ENCODE peak calls at places on chromosomes 5 and 9, in seven cellular contexts. Q, W, D, O, V, J and K are unnamed samples.

GRCh38 chr5:53430618-53431252 is 49.7 kb upstream of the FST start:
- DNase-seq in Q (no peak), W (no peak), D (no peak), O (no peak), V (no peak), J (peak; percentile 88), K (no peak)

GRCh38 chr5:174735498-174736350 is 11.3 kb downstream of the MSX2 start:
- DNase-seq in Q (no peak), W (no peak), D (no peak), O (no peak), V (no peak), J (no peak), K (no peak)

GRCh38 chr9:504921-505821 is 290.5 kb downstream of the DOCK8 start:
- DNase-seq in Q (no peak), W (no peak), D (peak; percentile 29), O (peak; percentile 27), V (no peak), J (no peak), K (peak; percentile 41)

GRCh38 chr5:56612759-56613158 is 202.6 kb upstream of the MAP3K1 start:
- DNase-seq in Q (no peak), W (no peak), D (no peak), O (no peak), V (no peak), J (no peak), K (no peak)

GRCh38 chr9:31394040-31394473 is 990.4 kb upstream of the ACO1 start:
- DNase-seq in Q (no peak), W (no peak), D (no peak), O (no peak), V (no peak), J (peak; percentile 63), K (no peak)

GRCh38 chr5:151706906-151707305 is 20.2 kb upstream of the SPARC start:
- DNase-seq in Q (no peak), W (no peak), D (no peak), O (no peak), V (no peak), J (no peak), K (no peak)

GRCh38 chr9:72300884-72301283 is 64.1 kb downstream of the ZFAND5 start:
- DNase-seq in Q (no peak), W (no peak), D (no peak), O (no peak), V (no peak), J (no peak), K (no peak)

GRCh38 chr5:8981496-8981895 is 564.4 kb downstream of the SEMA5A start:
- DNase-seq in Q (no peak), W (no peak), D (no peak), O (no peak), V (no peak), J (peak; percentile 30), K (no peak)

GRCh38 chr5:12023614-12024241 is 119.5 kb upstream of the CTNND2 start:
- DNase-seq in Q (no peak), W (no peak), D (no peak), O (no peak), V (no peak), J (peak; percentile 29), K (no peak)

GRCh38 chr9:130242270-130243014 is 23.1 kb upstream of the HMCN2 start:
- DNase-seq in Q (no peak), W (no peak), D (no peak), O (no peak), V (no peak), J (no peak), K (no peak)

GRCh38 chr9:6272229-6272597 is 56.0 kb upstream of the TPD52L3 start:
- DNase-seq in Q (no peak), W (no peak), D (no peak), O (peak; percentile 34), V (peak; percentile 34), J (peak; percentile 96), K (peak; percentile 80)

GRCh38 chr9:131546336-131547084 is 1.2 kb downstream of the PRRT1B start:
- DNase-seq in Q (no peak), W (no peak), D (no peak), O (peak; percentile 63), V (no peak), J (no peak), K (no peak)

GRCh38 chr5:142886956-142887355 is 116.8 kb downstream of the ARHGAP26 start:
- DNase-seq in Q (no peak), W (no peak), D (no peak), O (no peak), V (no peak), J (no peak), K (no peak)

GRCh38 chr5:178429541-178430186 is 160.5 kb downstream of the COL23A1 start:
- DNase-seq in Q (peak; percentile 41), W (no peak), D (no peak), O (peak; percentile 58), V (peak; percentile 25), J (peak; percentile 6), K (peak; percentile 51)

GRCh38 chr5:168328804-168329203 is 37.4 kb downstream of the WWC1 start:
- DNase-seq in Q (no peak), W (no peak), D (no peak), O (peak; percentile 53), V (peak; percentile 62), J (peak; percentile 23), K (peak; percentile 79)

GRCh38 chr9:27967236-27967635 is 394.0 kb upstream of the C9orf72 start:
- DNase-seq in Q (no peak), W (no peak), D (no peak), O (no peak), V (no peak), J (no peak), K (no peak)

GRCh38 chr9:93326056-93326455 is 125.4 kb upstream of the FAM120A start:
- DNase-seq in Q (no peak), W (no peak), D (no peak), O (no peak), V (no peak), J (no peak), K (no peak)

GRCh38 chr5:156587012-156587411 is 260.0 kb downstream of the SGCD start:
- DNase-seq in Q (no peak), W (no peak), D (no peak), O (no peak), V (no peak), J (no peak), K (no peak)

GRCh38 chr9:18605763-18606162 is 131.8 kb downstream of the ADAMTSL1 start:
- DNase-seq in Q (no peak), W (no peak), D (peak; percentile 23), O (peak; percentile 37), V (peak; percentile 30), J (peak; percentile 87), K (no peak)

GRCh38 chr5:142432369-142432863 is 107.6 kb upstream of the SPRY4 start:
- DNase-seq in Q (peak; percentile 58), W (peak; percentile 49), D (peak; percentile 25), O (peak; percentile 86), V (peak; percentile 42), J (no peak), K (peak; percentile 43)

GRCh38 chr5:37575541-37576489 is 196.7 kb downstream of the WDR70 start:
- DNase-seq in Q (no peak), W (no peak), D (no peak), O (no peak), V (no peak), J (no peak), K (peak; percentile 9)
- H3K4me3 ChIP-seq in Q (no peak overlapping the region), W (no peak overlapping the region), D (no peak overlapping the region), O (no peak overlapping the region), V (no peak overlapping the region), J (no peak overlapping the region), K (no peak overlapping the region)

GRCh38 chr9:37027582-37028424 is 6.3 kb downstream of the PAX5 start:
- DNase-seq in Q (peak; percentile 70), W (peak; percentile 84), D (peak; percentile 82), O (peak; percentile 83), V (peak; percentile 82), J (peak; percentile 76), K (peak; percentile 98)

GRCh38 chr9:37029776-37030590 is 4.1 kb downstream of the PAX5 start:
- DNase-seq in Q (no peak), W (no peak), D (no peak), O (no peak), V (no peak), J (no peak), K (no peak)

GRCh38 chr9:37028425-37029031 is 5.5 kb downstream of the PAX5 start:
- DNase-seq in Q (no peak), W (no peak), D (no peak), O (no peak), V (no peak), J (no peak), K (no peak)

GRCh38 chr9:37030591-37030939 is 3.5 kb downstream of the PAX5 start:
- DNase-seq in Q (no peak), W (no peak), D (no peak), O (no peak), V (no peak), J (no peak), K (no peak)

GRCh38 chr9:37029304-37029775 is 4.7 kb downstream of the PAX5 start:
- DNase-seq in Q (no peak), W (no peak), D (no peak), O (no peak), V (no peak), J (no peak), K (no peak)
- H3K4me1 ChIP-seq in Q (peaks cover 7% of the 10 kb centered on the region), W (peaks cover 57% of the 10 kb centered on the region), D (peaks cover 66% of the 10 kb centered on the region), O (peaks cover 65% of the 10 kb centered on the region), V (peaks cover 3% of the 10 kb centered on the region), J (no peaks in the 10 kb centered on the region), K (peaks cover 49% of the 10 kb centered on the region)

DNA sequence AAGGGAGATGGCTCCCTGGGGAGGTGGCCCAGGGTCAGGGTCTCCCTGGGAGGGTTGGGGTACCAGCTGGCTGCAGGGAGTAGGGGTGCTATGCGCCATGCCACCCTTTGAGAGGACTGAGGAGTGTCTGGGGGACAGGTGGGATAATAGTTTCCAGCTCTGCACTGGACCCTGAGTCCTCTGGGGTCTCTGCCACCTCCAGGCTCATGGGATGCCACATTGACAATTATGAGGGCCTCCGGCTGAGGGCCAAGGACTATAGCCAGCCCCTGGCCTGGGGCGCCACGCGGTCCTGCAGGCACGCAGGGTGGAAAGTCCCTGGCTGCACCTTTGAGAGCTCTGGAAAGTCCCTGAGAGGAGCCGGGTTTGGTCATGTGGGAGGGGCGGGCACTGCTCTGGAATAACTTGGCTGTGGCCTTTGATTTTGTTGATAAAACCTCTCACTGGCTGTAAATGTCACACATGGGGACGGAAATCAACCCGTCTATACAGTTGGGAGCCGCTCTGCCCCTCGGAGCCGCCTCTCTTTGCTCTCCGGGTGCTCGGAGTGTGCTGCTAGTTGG is 16.0 kb downstream of the TRAF2 start:
- DNase-seq in Q (peak; percentile 92), W (peak; percentile 89), D (peak; percentile 67), O (peak; percentile 89), V (peak; percentile 85), J (no peak), K (peak; percentile 88)
- H3K4me3 ChIP-seq in Q (no peak overlapping the region), W (peak overlapping the region; percentile 59), D (peak overlapping the region; percentile 33), O (peak overlapping the region; percentile 31), V (no peak overlapping the region), J (no peak overlapping the region), K (no peak overlapping the region)

GRCh38 chr9:26747611-26748010 is 145.0 kb downstream of the CAAP1 start:
- DNase-seq in Q (no peak), W (no peak), D (no peak), O (no peak), V (no peak), J (no peak), K (no peak)

GRCh38 chr9:26744362-26744965 is 148.1 kb downstream of the CAAP1 start:
- DNase-seq in Q (no peak), W (no peak), D (no peak), O (no peak), V (no peak), J (peak; percentile 60), K (no peak)

GRCh38 chr9:26745111-26745510 is 147.5 kb downstream of the CAAP1 start:
- DNase-seq in Q (no peak), W (no peak), D (no peak), O (no peak), V (no peak), J (no peak), K (no peak)

GRCh38 chr9:26748449-26749058 is 144.0 kb downstream of the CAAP1 start:
- DNase-seq in Q (no peak), W (no peak), D (no peak), O (no peak), V (no peak), J (no peak), K (no peak)

GRCh38 chr9:26746357-26747072 is 146.1 kb downstream of the CAAP1 start:
- DNase-seq in Q (no peak), W (no peak), D (no peak), O (no peak), V (no peak), J (peak; percentile 4), K (no peak)
- H3K4me1 ChIP-seq in Q (no peaks in the 10 kb centered on the region), W (no peaks in the 10 kb centered on the region), D (no peaks in the 10 kb centered on the region), O (no peaks in the 10 kb centered on the region), V (no peaks in the 10 kb centered on the region), J (no peaks in the 10 kb centered on the region), K (no peaks in the 10 kb centered on the region)